ENCODE peak calls at places on chromosomes 13 and 19, in four cellular contexts. Q is stimulated activated CD4-positive, alpha-beta T cell treated with anti-CD3 and anti-CD28 coated beads, Interleukin-12 subunit alpha, Interleukin-12 subunit beta, amount 100 ng/mL, for 24 hours; V is NCI-H2029; Z is GM18507. U is an unnamed sample.

GRCh38 chr19:47633516-47633915 is 24.6 kb downstream of the BICRA start:
- DNase-seq in Q (no peak), V (no peak), Z (no peak), U (no peak)

GRCh38 chr13:87736849-87737400 is 65.8 kb downstream of the SLITRK5 start:
- DNase-seq in Q (no peak), V (no peak), Z (no peak), U (no peak)

GRCh38 chr13:86725105-86725504 is 925.9 kb upstream of the SLITRK6 start:
- DNase-seq in Q (no peak), V (no peak), Z (no peak), U (no peak)

GRCh38 chr19:19319725-19320361 is 466 bp downstream of the SUGP1 start:
- DNase-seq in Q (no peak), Z (no peak), V (no peak), U (no peak)

GRCh38 chr13:70723732-70724131 is 615.5 kb upstream of the KLHL1 start:
- DNase-seq in Z (no peak), V (no peak), Q (no peak), U (no peak)

GRCh38 chr13:57629391-57629804 is 2.1 kb upstream of the PCDH17 start:
- DNase-seq in Z (no peak), V (no peak), Q (no peak), U (no peak)

GRCh38 chr13:35984287-35984686 is 146.9 kb downstream of the DCLK1 start:
- DNase-seq in Z (no peak), Q (no peak), V (no peak), U (no peak)

GRCh38 chr19:46404039-46404883 is 9.1 kb downstream of the CCDC8 start:
- DNase-seq in V (no peak), Q (no peak), Z (no peak), U (no peak)

GRCh38 chr13:29503041-29503837 is 92.2 kb downstream of the SLC7A1 start:
- DNase-seq in Q (no peak), V (no peak), Z (no peak), U (no peak)

GRCh38 chr19:13833330-13834265 is 38.4 kb downstream of the ZSWIM4 start:
- DNase-seq in Z (peak), V (peak), Q (peak), U (peak)

GRCh38 chr13:88857256-88857655 is 1186.1 kb downstream of the SLITRK5 start:
- DNase-seq in Q (no peak), V (no peak), Z (no peak), U (peak)

GRCh38 chr19:45781282-45782161 is 768 bp downstream of the DMPK start:
- DNase-seq in V (peak), Q (no peak), Z (no peak), U (peak)

GRCh38 chr19:507286-508203 is at the start of gene TPGS1:
- DNase-seq in Z (peak), Q (peak), V (peak), U (peak)

GRCh38 chr19:48806518-48806817 is 4.4 kb downstream of the BCAT2 start:
- DNase-seq in Z (peak), Q (no peak), V (no peak), U (no peak)

GRCh38 chr13:59178344-59178743 is 985.4 kb downstream of the DIAPH3 start:
- DNase-seq in Z (no peak), Q (no peak), V (no peak), U (no peak)